ENCODE peak calls at places on chromosomes 11 and 22, in eight cellular contexts. G is stromal cell of bone marrow; Y is iris pigment epithelial cell; V is germinal center; B is astrocyte of the hippocampus; H is ovary; R is heart left ventricle; A is activated T-helper 1 cell treated with anti-CD3 and anti-CD28 coated beads, Interleukin-12 subunit alpha, Interleukin-12 subunit beta, Interleukin-2, Interleukin-4 antibody, amounts not matched to agents 30 ng/mL and 10 ng/mL and 1 ng/mL, durations not matched to agents 14 hours and 24 hours and 36 hours. O is an unnamed sample.

GRCh38 chr11:59135648-59136461 is 6.8 kb upstream of the FAM111A start:
- DNase-seq in G (peak; percentile 34), Y (peak; percentile 74), V (peak; percentile 87), B (peak; percentile 91), H (peak; percentile 74), R (peak; percentile 91), A (peak; percentile 82), O (peak; percentile 76)

GRCh38 chr11:4072668-4073285 is 21.8 kb upstream of the RRM1 start:
- DNase-seq in G (peak; percentile 56), Y (peak; percentile 76), V (peak; percentile 72), B (peak; percentile 86), H (peak; percentile 64), R (no peak), A (peak; percentile 45), O (peak; percentile 74)

GRCh38 chr11:124928942-124929663 is 6.7 kb downstream of the HEPACAM start:
- DNase-seq in G (no peak), Y (no peak), V (no peak), B (no peak), H (no peak), R (no peak), A (no peak), O (no peak)

GRCh38 chr22:29901354-29901753 is 18.4 kb downstream of the MTMR3 start:
- DNase-seq in G (no peak), Y (no peak), V (no peak), B (no peak), H (no peak), R (no peak), A (no peak), O (no peak)

GRCh38 chr22:43291381-43291780 is 51.8 kb downstream of the SCUBE1 start:
- DNase-seq in G (no peak), Y (no peak), V (no peak), B (no peak), H (no peak), R (no peak), A (no peak), O (no peak)

GRCh38 chr11:120079750-120080610 is 57.9 kb downstream of the TRIM29 start:
- DNase-seq in G (no peak), Y (no peak), V (peak; percentile 33), B (no peak), H (no peak), R (peak; percentile 68), A (no peak), O (no peak)

GRCh38 chr11:125397421-125397820 is 98.6 kb downstream of the FEZ1 start:
- DNase-seq in G (no peak), Y (no peak), V (no peak), B (no peak), H (no peak), R (no peak), A (no peak), O (no peak)

GRCh38 chr11:64255135-64256128 is 4.1 kb downstream of the PLCB3 start:
- DNase-seq in G (no peak), Y (no peak), V (no peak), B (no peak), H (no peak), R (no peak), A (no peak), O (no peak)

GRCh38 chr22:42299586-42300285 is 29.3 kb upstream of the TCF20 start:
- DNase-seq in G (no peak), Y (no peak), V (peak; percentile 49), B (peak; percentile 38), H (no peak), R (no peak), A (peak; percentile 30), O (no peak)

GRCh38 chr11:3984896-3985295 is 109.7 kb upstream of the RRM1 start:
- DNase-seq in G (no peak), Y (no peak), V (no peak), B (peak; percentile 35), H (peak; percentile 52), R (no peak), A (peak; percentile 8), O (peak; percentile 16)

GRCh38 chr11:112795142-112795815 is 165.9 kb upstream of the NCAM1 start:
- DNase-seq in G (no peak), Y (peak; percentile 56), V (peak; percentile 20), B (peak; percentile 47), H (peak; percentile 21), R (no peak), A (no peak), O (peak; percentile 26)

GRCh38 chr11:117946196-117946841 is 17.1 kb upstream of the TMPRSS13 start:
- DNase-seq in G (no peak), Y (no peak), V (no peak), B (no peak), H (no peak), R (no peak), A (no peak), O (no peak)

GRCh38 chr11:110113507-110113906 is 20.3 kb downstream of the ZC3H12C start:
- DNase-seq in G (no peak), Y (no peak), V (no peak), B (no peak), H (no peak), R (no peak), A (no peak), O (no peak)

GRCh38 chr22:47060718-47061117 is 298.3 kb downstream of the TBC1D22A start:
- DNase-seq in G (no peak), Y (no peak), V (no peak), B (no peak), H (no peak), R (no peak), A (no peak), O (no peak)

GRCh38 chr22:47168441-47168840 is 406.0 kb downstream of the TBC1D22A start:
- DNase-seq in G (no peak), Y (no peak), V (no peak), B (no peak), H (peak; percentile 7), R (peak; percentile 33), A (no peak), O (no peak)

GRCh38 chr11:13046626-13047570 is 37.8 kb downstream of the RASSF10 start:
- DNase-seq in G (no peak), Y (no peak), V (no peak), B (no peak), H (no peak), R (no peak), A (no peak), O (no peak)

GRCh38 chr22:44623771-44624510 is 78.1 kb upstream of the PRR5 start:
- DNase-seq in G (no peak), Y (peak; percentile 12), V (no peak), B (peak; percentile 61), H (no peak), R (no peak), A (no peak), O (no peak)

GRCh38 chr11:27317751-27318150 is 45.3 kb downstream of the CCDC34 start:
- DNase-seq in G (peak; percentile 33), Y (peak; percentile 79), V (no peak), B (peak; percentile 53), H (no peak), R (no peak), A (no peak), O (peak; percentile 67)

GRCh38 chr22:49971232-49972162 is 10.9 kb downstream of the PIM3 start:
- DNase-seq in G (no peak), Y (peak; percentile 49), V (no peak), B (peak; percentile 47), H (peak; percentile 86), R (peak; percentile 91), A (no peak), O (no peak)

GRCh38 chr22:23688121-23688520 is 2.7 kb upstream of the RGL4 start:
- DNase-seq in G (no peak), Y (no peak), V (no peak), B (no peak), H (no peak), R (no peak), A (no peak), O (no peak)

GRCh38 chr22:26740253-26740652 is 82.9 kb downstream of the MIAT start:
- DNase-seq in G (no peak), Y (no peak), V (no peak), B (peak; percentile 24), H (no peak), R (no peak), A (no peak), O (no peak)

GRCh38 chr22:44118645-44119315 is 61.9 kb upstream of the PARVG start:
- DNase-seq in G (no peak), Y (no peak), V (no peak), B (no peak), H (no peak), R (peak; percentile 37), A (no peak), O (no peak)

GRCh38 chr11:17914957-17915356 is 97.9 kb downstream of the SERGEF start:
- DNase-seq in G (no peak), Y (no peak), V (no peak), B (no peak), H (no peak), R (no peak), A (no peak), O (no peak)